ENCODE peak calls at places on chromosomes 12 and 14, in six cellular contexts. One of them, this sample, is unnamed.

GRCh38 chr14:22476882-22477281 is 112.1 kb downstream of the DAD1 start:
- DNase-seq in body of pancreas: no peak
- DNase-seq in fibroblast of lung: no peak
- DNase-seq in AG04450: no peak
- DNase-seq in RWPE1: no peak
- DNase-seq in dorsolateral prefrontal cortex: no peak
- DNase-seq in this sample: no peak

GRCh38 chr14:50007123-50007903 is 109.1 kb downstream of the VCPKMT start:
- DNase-seq in body of pancreas: no peak
- DNase-seq in fibroblast of lung: no peak
- DNase-seq in AG04450: no peak
- DNase-seq in RWPE1: peak
- DNase-seq in dorsolateral prefrontal cortex: no peak
- DNase-seq in this sample: no peak

GRCh38 chr12:82325540-82326336 is 32.4 kb downstream of the CCDC59 start:
- DNase-seq in body of pancreas: no peak
- DNase-seq in fibroblast of lung: no peak
- DNase-seq in AG04450: no peak
- DNase-seq in RWPE1: no peak
- DNase-seq in dorsolateral prefrontal cortex: no peak
- DNase-seq in this sample: no peak

GRCh38 chr12:3229577-3229976 is 152.4 kb downstream of the TSPAN9 start:
- DNase-seq in body of pancreas: no peak
- DNase-seq in fibroblast of lung: no peak
- DNase-seq in AG04450: no peak
- DNase-seq in RWPE1: no peak
- DNase-seq in dorsolateral prefrontal cortex: no peak
- DNase-seq in this sample: no peak

GRCh38 chr12:126874427-126875026 is 1392.4 kb upstream of the TMEM132C start:
- DNase-seq in body of pancreas: peak
- DNase-seq in fibroblast of lung: no peak
- DNase-seq in AG04450: no peak
- DNase-seq in RWPE1: peak
- DNase-seq in dorsolateral prefrontal cortex: peak
- DNase-seq in this sample: peak

GRCh38 chr14:41749425-41749824 is 142.7 kb downstream of the LRFN5 start:
- DNase-seq in body of pancreas: no peak
- DNase-seq in fibroblast of lung: peak
- DNase-seq in AG04450: no peak
- DNase-seq in RWPE1: no peak
- DNase-seq in dorsolateral prefrontal cortex: no peak
- DNase-seq in this sample: no peak

GRCh38 chr12:104533134-104533533 is 76.4 kb downstream of the CHST11 start:
- DNase-seq in body of pancreas: peak
- DNase-seq in fibroblast of lung: no peak
- DNase-seq in AG04450: no peak
- DNase-seq in RWPE1: no peak
- DNase-seq in dorsolateral prefrontal cortex: no peak
- DNase-seq in this sample: no peak

GRCh38 chr14:103031956-103032355 is 25.4 kb downstream of the CDC42BPB start:
- DNase-seq in body of pancreas: peak
- DNase-seq in fibroblast of lung: no peak
- DNase-seq in AG04450: no peak
- DNase-seq in RWPE1: no peak
- DNase-seq in dorsolateral prefrontal cortex: no peak
- DNase-seq in this sample: no peak

GRCh38 chr14:32417956-32418552 is 89.0 kb downstream of the AKAP6 start:
- DNase-seq in body of pancreas: peak
- DNase-seq in fibroblast of lung: peak
- DNase-seq in AG04450: no peak
- DNase-seq in RWPE1: peak
- DNase-seq in dorsolateral prefrontal cortex: no peak
- DNase-seq in this sample: no peak

GRCh38 chr14:37650356-37651037 is 55.1 kb downstream of the TTC6 start:
- DNase-seq in body of pancreas: no peak
- DNase-seq in fibroblast of lung: no peak
- DNase-seq in AG04450: no peak
- DNase-seq in RWPE1: no peak
- DNase-seq in dorsolateral prefrontal cortex: no peak
- DNase-seq in this sample: no peak

GRCh38 chr14:72568296-72568992 is 325.5 kb downstream of the DPF3 start:
- DNase-seq in body of pancreas: no peak
- DNase-seq in fibroblast of lung: no peak
- DNase-seq in AG04450: no peak
- DNase-seq in RWPE1: no peak
- DNase-seq in dorsolateral prefrontal cortex: no peak
- DNase-seq in this sample: peak

GRCh38 chr12:116441292-116441691 is 117.9 kb upstream of the MAP1LC3B2 start:
- DNase-seq in body of pancreas: peak
- DNase-seq in fibroblast of lung: no peak
- DNase-seq in AG04450: no peak
- DNase-seq in RWPE1: no peak
- DNase-seq in dorsolateral prefrontal cortex: no peak
- DNase-seq in this sample: no peak

GRCh38 chr12:56223571-56224101 is 506 bp upstream of the NABP2 start:
- DNase-seq in body of pancreas: no peak
- DNase-seq in fibroblast of lung: no peak
- DNase-seq in AG04450: no peak
- DNase-seq in RWPE1: no peak
- DNase-seq in dorsolateral prefrontal cortex: no peak
- DNase-seq in this sample: no peak

GRCh38 chr14:104579507-104579906 is at the start of gene C14orf180:
- DNase-seq in body of pancreas: peak
- DNase-seq in fibroblast of lung: no peak
- DNase-seq in AG04450: no peak
- DNase-seq in RWPE1: no peak
- DNase-seq in dorsolateral prefrontal cortex: no peak
- DNase-seq in this sample: no peak

GRCh38 chr12:100793182-100793581 is 1.4 kb upstream of the ANO4 start:
- DNase-seq in body of pancreas: no peak
- DNase-seq in fibroblast of lung: peak
- DNase-seq in AG04450: no peak
- DNase-seq in RWPE1: peak
- DNase-seq in dorsolateral prefrontal cortex: no peak
- DNase-seq in this sample: no peak

GRCh38 chr14:92493492-92493891 is 20.1 kb upstream of the RIN3 start:
- DNase-seq in body of pancreas: no peak
- DNase-seq in fibroblast of lung: no peak
- DNase-seq in AG04450: no peak
- DNase-seq in RWPE1: no peak
- DNase-seq in dorsolateral prefrontal cortex: no peak
- DNase-seq in this sample: no peak

GRCh38 chr14:92493024-92493423 is 20.6 kb upstream of the RIN3 start:
- DNase-seq in body of pancreas: no peak
- DNase-seq in fibroblast of lung: no peak
- DNase-seq in AG04450: no peak
- DNase-seq in RWPE1: no peak
- DNase-seq in dorsolateral prefrontal cortex: no peak
- DNase-seq in this sample: no peak

GRCh38 chr14:92491782-92492181 is 21.8 kb upstream of the RIN3 start:
- DNase-seq in body of pancreas: no peak
- DNase-seq in fibroblast of lung: no peak
- DNase-seq in AG04450: no peak
- DNase-seq in RWPE1: no peak
- DNase-seq in dorsolateral prefrontal cortex: no peak
- DNase-seq in this sample: no peak

GRCh38 chr14:92490239-92490959 is 23.2 kb upstream of the RIN3 start:
- DNase-seq in body of pancreas: no peak
- DNase-seq in fibroblast of lung: no peak
- DNase-seq in AG04450: no peak
- DNase-seq in RWPE1: no peak
- DNase-seq in dorsolateral prefrontal cortex: peak
- DNase-seq in this sample: peak

DNA sequence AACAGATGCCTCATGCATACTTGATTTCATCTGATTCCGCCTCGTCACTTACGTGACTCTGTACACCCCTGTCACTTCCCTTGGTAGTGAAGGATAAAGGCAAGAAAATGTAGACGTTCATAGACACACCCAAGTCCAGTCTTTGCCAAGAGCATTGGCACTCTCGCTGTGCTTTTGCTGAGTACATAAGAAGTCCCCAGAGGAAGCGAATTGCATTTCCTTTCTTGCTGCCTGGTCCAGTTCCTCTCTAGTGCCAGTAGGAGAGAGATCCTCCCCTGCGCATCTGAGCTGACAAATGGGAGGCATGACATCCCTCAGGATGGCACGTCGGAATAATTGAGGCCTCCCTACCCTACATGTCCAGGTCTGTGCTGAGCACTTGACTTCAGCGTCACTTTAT is 21.3 kb upstream of the RIN3 start:
- DNase-seq in body of pancreas: peak
- DNase-seq in fibroblast of lung: no peak
- DNase-seq in AG04450: no peak
- DNase-seq in RWPE1: no peak
- DNase-seq in dorsolateral prefrontal cortex: no peak
- DNase-seq in this sample: no peak
- H3K27ac ChIP-seq in body of pancreas: peak
- H3K27ac ChIP-seq in fibroblast of lung: no peak
- H3K27ac ChIP-seq in AG04450: no peak
- H3K27ac ChIP-seq in RWPE1: no peak
- H3K27ac ChIP-seq in dorsolateral prefrontal cortex: no peak
- H3K27ac ChIP-seq in this sample: no peak

DNA sequence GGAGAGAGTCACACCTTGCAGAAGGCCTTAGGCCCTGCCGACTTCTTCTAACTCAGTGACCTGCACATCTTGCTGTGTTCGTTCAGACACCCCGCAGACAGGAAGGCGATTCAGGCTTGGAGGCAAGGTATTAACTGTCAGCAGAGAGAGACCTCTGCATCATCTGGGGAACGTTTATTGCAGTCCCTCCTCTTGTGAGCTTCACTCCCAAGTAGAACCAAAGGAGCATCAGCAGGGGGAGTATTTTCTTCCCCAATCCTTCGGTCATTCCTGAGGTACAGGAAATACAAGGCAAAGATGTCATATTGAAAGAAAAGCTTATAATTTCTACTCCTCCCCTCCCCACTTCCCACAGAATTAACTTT is 217.9 kb downstream of the CRADD start:
- DNase-seq in body of pancreas: no peak
- DNase-seq in fibroblast of lung: peak
- DNase-seq in AG04450: no peak
- DNase-seq in RWPE1: no peak
- DNase-seq in dorsolateral prefrontal cortex: no peak
- DNase-seq in this sample: no peak
- H3K27ac ChIP-seq in body of pancreas: peak
- H3K27ac ChIP-seq in fibroblast of lung: peak
- H3K27ac ChIP-seq in AG04450: peak
- H3K27ac ChIP-seq in RWPE1: no peak
- H3K27ac ChIP-seq in dorsolateral prefrontal cortex: peak
- H3K27ac ChIP-seq in this sample: no peak

GRCh38 chr12:46209914-46210834 is 58.7 kb downstream of the SLC38A1 start:
- DNase-seq in body of pancreas: peak
- DNase-seq in fibroblast of lung: no peak
- DNase-seq in AG04450: no peak
- DNase-seq in RWPE1: peak
- DNase-seq in dorsolateral prefrontal cortex: no peak
- DNase-seq in this sample: no peak
- H3K27ac ChIP-seq in body of pancreas: peak
- H3K27ac ChIP-seq in fibroblast of lung: no peak
- H3K27ac ChIP-seq in AG04450: no peak
- H3K27ac ChIP-seq in RWPE1: peak
- H3K27ac ChIP-seq in dorsolateral prefrontal cortex: no peak
- H3K27ac ChIP-seq in this sample: peak

GRCh38 chr12:132151145-132151765 is 7.0 kb downstream of the NOC4L start:
- DNase-seq in body of pancreas: no peak
- DNase-seq in fibroblast of lung: no peak
- DNase-seq in AG04450: no peak
- DNase-seq in RWPE1: no peak
- DNase-seq in dorsolateral prefrontal cortex: no peak
- DNase-seq in this sample: no peak

GRCh38 chr12:132152921-132153321 is 8.7 kb downstream of the NOC4L start:
- DNase-seq in body of pancreas: no peak
- DNase-seq in fibroblast of lung: no peak
- DNase-seq in AG04450: no peak
- DNase-seq in RWPE1: no peak
- DNase-seq in dorsolateral prefrontal cortex: no peak
- DNase-seq in this sample: no peak

GRCh38 chr12:132152411-132152821 is 8.2 kb downstream of the NOC4L start:
- DNase-seq in body of pancreas: no peak
- DNase-seq in fibroblast of lung: no peak
- DNase-seq in AG04450: no peak
- DNase-seq in RWPE1: no peak
- DNase-seq in dorsolateral prefrontal cortex: no peak
- DNase-seq in this sample: no peak

GRCh38 chr12:132150780-132151144 is 6.5 kb downstream of the NOC4L start:
- DNase-seq in body of pancreas: no peak
- DNase-seq in fibroblast of lung: no peak
- DNase-seq in AG04450: no peak
- DNase-seq in RWPE1: no peak
- DNase-seq in dorsolateral prefrontal cortex: no peak
- DNase-seq in this sample: no peak

GRCh38 chr12:132151766-132152410 is 7.6 kb downstream of the NOC4L start:
- DNase-seq in body of pancreas: no peak
- DNase-seq in fibroblast of lung: no peak
- DNase-seq in AG04450: no peak
- DNase-seq in RWPE1: no peak
- DNase-seq in dorsolateral prefrontal cortex: no peak
- DNase-seq in this sample: no peak
- H3K27ac ChIP-seq in body of pancreas: no peak
- H3K27ac ChIP-seq in fibroblast of lung: no peak
- H3K27ac ChIP-seq in AG04450: no peak
- H3K27ac ChIP-seq in RWPE1: no peak
- H3K27ac ChIP-seq in dorsolateral prefrontal cortex: no peak
- H3K27ac ChIP-seq in this sample: no peak

DNA sequence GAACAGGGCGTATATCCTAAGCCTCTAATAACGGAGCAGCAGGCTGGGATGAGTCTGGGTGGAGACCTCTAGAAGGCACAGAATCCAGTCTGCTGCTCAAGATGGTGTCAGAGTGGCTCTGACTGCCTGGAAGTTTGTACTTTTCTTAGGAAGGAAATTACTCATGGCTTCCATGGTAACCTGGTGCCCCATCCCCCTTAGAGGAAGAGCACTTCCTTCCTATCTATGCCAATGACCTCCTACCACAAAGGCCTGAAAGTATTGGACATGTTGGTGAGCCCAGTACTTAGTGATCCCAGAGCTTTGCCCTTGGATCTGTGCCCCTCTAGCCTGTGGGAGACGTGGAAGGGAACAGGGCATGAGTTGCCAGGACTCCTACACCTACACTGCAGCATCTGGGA is 1.5 kb downstream of the BATF start:
- DNase-seq in body of pancreas: peak
- DNase-seq in fibroblast of lung: peak
- DNase-seq in AG04450: no peak
- DNase-seq in RWPE1: no peak
- DNase-seq in dorsolateral prefrontal cortex: no peak
- DNase-seq in this sample: no peak
- H3K27ac ChIP-seq in body of pancreas: no peak
- H3K27ac ChIP-seq in fibroblast of lung: no peak
- H3K27ac ChIP-seq in AG04450: no peak
- H3K27ac ChIP-seq in RWPE1: no peak
- H3K27ac ChIP-seq in dorsolateral prefrontal cortex: no peak
- H3K27ac ChIP-seq in this sample: no peak

This sample was measured in substantia nigra.